ENCODE peak calls at places on chromosomes 1 and 21, in ten cellular contexts. L, Q, F, H, Z, M, G, U, R and T are unnamed samples.
A peak's percentile ranks its signal among the peaks of the same experiment; 100 is the strongest.

GRCh38 chr1:207327994-207328393 is 6.5 kb downstream of the CD55 start:
- DNase-seq in L (no peak), Q (no peak), F (no peak), H (peak; percentile 37), Z (no peak), M (no peak), G (no peak), U (no peak), R (no peak), T (no peak)

GRCh38 chr21:26267389-26267788 is 96.8 kb upstream of the APP start:
- DNase-seq in L (no peak), Q (no peak), F (no peak), H (no peak), Z (no peak), M (no peak), G (no peak), U (no peak), R (no peak), T (no peak)

GRCh38 chr21:35212393-35213127 is 163.5 kb upstream of the RUNX1 start:
- DNase-seq in L (no peak), Q (no peak), F (no peak), H (no peak), Z (no peak), M (no peak), G (no peak), U (no peak), R (no peak), T (no peak)

GRCh38 chr1:184791199-184791935 is 36.7 kb upstream of the EDEM3 start:
- DNase-seq in L (no peak), Q (no peak), F (no peak), H (peak; percentile 15), Z (no peak), M (no peak), G (no peak), U (no peak), R (no peak), T (no peak)

GRCh38 chr21:33418686-33419085 is 15.5 kb downstream of the IFNGR2 start:
- DNase-seq in L (peak; percentile 61), Q (no peak), F (peak; percentile 73), H (no peak), Z (no peak), M (peak; percentile 84), G (no peak), U (no peak), R (no peak), T (no peak)

GRCh38 chr1:118148034-118148433 is 37.0 kb downstream of the SPAG17 start:
- DNase-seq in L (no peak), Q (no peak), F (no peak), H (no peak), Z (no peak), M (no peak), G (no peak), U (no peak), R (no peak), T (no peak)

GRCh38 chr21:33070921-33071877 is 1.3 kb downstream of the OLIG1 start:
- DNase-seq in L (no peak), Q (no peak), F (no peak), H (no peak), Z (no peak), M (no peak), G (no peak), U (no peak), R (peak; percentile 57), T (no peak)

GRCh38 chr21:43361493-43362296 is 65.2 kb downstream of the SIK1 start:
- DNase-seq in L (no peak), Q (no peak), F (peak; percentile 72), H (peak; percentile 26), Z (no peak), M (peak; percentile 80), G (peak; percentile 86), U (peak; percentile 32), R (no peak), T (no peak)

GRCh38 chr1:245822997-245823396 is 668.2 kb downstream of the KIF26B start:
- DNase-seq in L (no peak), Q (no peak), F (no peak), H (peak; percentile 82), Z (no peak), M (no peak), G (peak; percentile 66), U (no peak), R (no peak), T (no peak)

GRCh38 chr21:41583274-41583790 is 75.4 kb upstream of the TMPRSS2 start:
- DNase-seq in L (no peak), Q (peak; percentile 88), F (no peak), H (no peak), Z (no peak), M (no peak), G (peak; percentile 86), U (no peak), R (no peak), T (no peak)

GRCh38 chr1:155078496-155079209 is at the start of gene EFNA3:
- DNase-seq in L (peak; percentile 44), Q (peak; percentile 78), F (peak; percentile 77), H (no peak), Z (no peak), M (peak; percentile 87), G (peak; percentile 84), U (no peak), R (peak; percentile 84), T (peak; percentile 80)

GRCh38 chr1:205961405-205961804 is 18.1 kb upstream of the SLC26A9 start:
- DNase-seq in L (no peak), Q (no peak), F (no peak), H (no peak), Z (no peak), M (no peak), G (no peak), U (no peak), R (no peak), T (no peak)

GRCh38 chr21:45352621-45353125 is 52.3 kb upstream of the COL18A1 start:
- DNase-seq in L (no peak), Q (peak; percentile 43), F (no peak), H (no peak), Z (no peak), M (peak; percentile 49), G (no peak), U (no peak), R (no peak), T (no peak)

GRCh38 chr1:46393510-46393909 is 607 bp upstream of the FAAH start:
- DNase-seq in L (no peak), Q (no peak), F (no peak), H (no peak), Z (no peak), M (no peak), G (no peak), U (no peak), R (no peak), T (no peak)

GRCh38 chr1:36384542-36385409 is 948 bp downstream of the STK40 start:
- DNase-seq in L (no peak), Q (peak; percentile 90), F (peak; percentile 53), H (no peak), Z (no peak), M (peak; percentile 83), G (peak; percentile 29), U (no peak), R (peak; percentile 72), T (peak; percentile 41)

GRCh38 chr1:1788646-1789431 is 10.6 kb upstream of the NADK start:
- DNase-seq in L (no peak), Q (peak; percentile 50), F (no peak), H (no peak), Z (no peak), M (peak; percentile 10), G (no peak), U (no peak), R (peak; percentile 69), T (peak; percentile 67)

GRCh38 chr1:79259390-79260336 is 253.1 kb upstream of the ADGRL4 start:
- DNase-seq in L (no peak), Q (no peak), F (no peak), H (peak; percentile 7), Z (no peak), M (no peak), G (peak; percentile 42), U (no peak), R (no peak), T (no peak)

GRCh38 chr1:18901147-18901951 is 1.0 kb downstream of the ALDH4A1 start:
- DNase-seq in L (no peak), Q (no peak), F (no peak), H (no peak), Z (no peak), M (no peak), G (no peak), U (no peak), R (no peak), T (no peak)

DNA sequence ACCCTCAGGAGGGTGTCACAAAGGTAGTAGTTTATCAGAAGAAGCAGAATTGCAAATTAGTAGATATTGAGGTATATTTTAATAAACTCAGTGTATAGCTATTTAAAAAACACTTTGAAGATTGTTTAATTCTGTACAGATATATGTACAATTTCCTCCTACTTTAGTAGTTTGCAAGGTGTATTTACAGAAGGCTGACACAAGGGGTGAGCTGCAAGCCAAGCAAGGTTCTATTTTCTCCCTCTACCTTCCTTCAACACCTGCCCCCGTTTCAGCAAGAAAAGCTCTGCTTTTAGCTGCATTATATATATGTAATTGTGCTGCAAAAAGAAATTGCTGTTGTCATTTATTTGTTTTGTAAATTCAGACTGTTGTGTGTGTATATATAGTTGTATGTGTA is 674.2 kb upstream of the PKN2 start:
- DNase-seq in L (no peak), Q (no peak), F (no peak), H (no peak), Z (no peak), M (no peak), G (no peak), U (no peak), R (no peak), T (no peak)
- TF ChIP-seq CTCF in L (no peak), Q (no peak), F (no peak), H (no peak), Z (no peak), M (no peak), G (no peak), U (no peak), R (no peak), T (no peak)

GRCh38 chr1:116940809-116941640 is 31.3 kb downstream of the PTGFRN start:
- DNase-seq in L (no peak), Q (no peak), F (no peak), H (no peak), Z (no peak), M (no peak), G (no peak), U (no peak), R (no peak), T (no peak)
- TF ChIP-seq CTCF in L (no peak), Q (no peak), F (no peak), H (no peak), Z (no peak), M (no peak), G (no peak), U (no peak), R (no peak), T (no peak)

GRCh38 chr1:150619576-150620509 is 9.6 kb downstream of the ENSA start:
- DNase-seq in L (no peak), Q (no peak), F (no peak), H (no peak), Z (no peak), M (no peak), G (peak; percentile 62), U (no peak), R (no peak), T (peak; percentile 30)
- TF ChIP-seq CTCF in L (peak; percentile 18), Q (peak; percentile 33), F (peak; percentile 31), H (peak; percentile 48), Z (peak; percentile 25), M (peak; percentile 29), G (peak; percentile 41), U (no peak), R (no peak), T (peak; percentile 47)

DNA sequence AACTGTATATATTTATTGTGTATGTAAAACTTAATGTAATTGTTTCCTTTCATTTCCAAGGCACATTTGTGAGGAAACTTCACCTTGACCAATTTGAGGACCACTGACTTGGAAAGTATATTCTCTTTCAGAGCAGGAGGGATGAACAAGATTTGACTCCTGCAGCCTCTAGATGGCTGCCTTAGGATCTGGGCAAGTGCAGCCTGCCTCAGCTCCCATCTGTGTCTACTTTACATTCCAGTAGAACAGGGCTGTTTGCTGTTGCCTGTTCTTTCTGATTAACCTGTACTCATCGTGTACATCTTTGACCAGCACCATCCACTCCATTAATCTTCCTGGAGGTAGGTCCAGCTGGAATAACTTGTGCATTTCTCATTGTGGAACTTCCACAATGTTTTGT is 312.8 kb downstream of the HLX start:
- DNase-seq in L (no peak), Q (no peak), F (no peak), H (no peak), Z (no peak), M (no peak), G (no peak), U (no peak), R (no peak), T (no peak)
- TF ChIP-seq CTCF in L (no peak), Q (no peak), F (no peak), H (no peak), Z (no peak), M (no peak), G (no peak), U (no peak), R (no peak), T (no peak)